ENCODE peak calls at places on chromosomes 5 and 9, in six cellular contexts. D is activated CD4-positive, alpha-beta T cell treated with anti-CD3 and anti-CD28 coated beads for 4 hours; V is IMR-90; M is NCI-H510A treated with DMSO at 0.1 percent for 48 hours; S is HCEC 1CT; E is AG09319. B is an unnamed sample.
A peak's percentile ranks its signal among the peaks of the same experiment; 100 is the strongest.

GRCh38 chr9:35070823-35071813 is 1.3 kb downstream of the VCP start:
- DNase-seq in V (peak; percentile 46), M (no peak), E (no peak), D (no peak), S (peak; percentile 19), B (no peak)

GRCh38 chr5:35853652-35854051 is 3.0 kb upstream of the IL7R start:
- DNase-seq in D (peak; percentile 61), V (no peak), S (no peak), E (no peak), M (no peak), B (no peak)

GRCh38 chr5:24547127-24547526 is 97.7 kb downstream of the CDH10 start:
- DNase-seq in E (no peak), V (no peak), S (no peak), M (peak; percentile 69), D (no peak), B (no peak)

GRCh38 chr9:87334366-87334765 is 163.3 kb upstream of the DAPK1 start:
- DNase-seq in E (no peak), M (no peak), D (no peak), S (no peak), V (no peak), B (no peak)

GRCh38 chr5:127871448-127872153 is 168.4 kb downstream of the CCDC192 start:
- DNase-seq in V (no peak), M (no peak), D (no peak), E (no peak), S (no peak), B (no peak)

GRCh38 chr5:32790411-32790951 is 79.4 kb downstream of the NPR3 start:
- DNase-seq in V (peak; percentile 61), D (no peak), E (no peak), S (peak; percentile 50), M (no peak), B (no peak)

GRCh38 chr5:122316652-122317051 is 4.6 kb downstream of the SNCAIP start:
- DNase-seq in M (peak; percentile 69), V (no peak), S (no peak), D (no peak), E (no peak), B (no peak)

GRCh38 chr9:135758056-135758455 is 56.1 kb downstream of the KCNT1 start:
- DNase-seq in E (no peak), S (no peak), M (no peak), V (no peak), D (no peak), B (no peak)

GRCh38 chr9:17005085-17005484 is 129.8 kb upstream of the CNTLN start:
- DNase-seq in D (no peak), S (peak; percentile 75), M (peak; percentile 1), V (peak; percentile 81), E (peak; percentile 69), B (no peak)

GRCh38 chr5:128487041-128487440 is 51.0 kb downstream of the FBN2 start:
- DNase-seq in S (peak; percentile 39), D (no peak), M (no peak), V (peak; percentile 38), E (no peak), B (no peak)

GRCh38 chr5:123881791-123882244 is 369.8 kb downstream of the CSNK1G3 start:
- DNase-seq in V (peak; percentile 34), E (no peak), S (no peak), M (no peak), D (no peak), B (no peak)

GRCh38 chr9:105656131-105656921 is 5.9 kb upstream of the TAL2 start:
- DNase-seq in D (no peak), V (no peak), S (no peak), E (no peak), M (peak; percentile 34), B (no peak)

GRCh38 chr5:37044120-37044519 is 167.6 kb downstream of the NIPBL start:
- DNase-seq in V (no peak), S (no peak), D (no peak), E (no peak), M (no peak), B (no peak)

GRCh38 chr9:97385626-97386264 is 26.2 kb upstream of the TDRD7 start:
- DNase-seq in V (no peak), M (no peak), D (no peak), E (no peak), S (no peak), B (peak; percentile 57)

GRCh38 chr9:13847270-13847669 is 466.7 kb downstream of the NFIB start:
- DNase-seq in D (no peak), V (no peak), M (no peak), E (no peak), S (no peak), B (no peak)

GRCh38 chr9:132164604-132165362 is 2.9 kb downstream of the NTNG2 start:
- DNase-seq in S (peak; percentile 69), D (no peak), E (no peak), M (no peak), V (no peak), B (no peak)

GRCh38 chr5:105956456-105957177 is 1714.1 kb downstream of the EFNA5 start:
- DNase-seq in M (no peak), D (no peak), V (peak; percentile 35), E (no peak), S (peak; percentile 31), B (no peak)

GRCh38 chr5:170537451-170538095 is 33.8 kb downstream of the KCNIP1 start:
- DNase-seq in M (no peak), E (no peak), D (no peak), S (no peak), V (no peak), B (peak; percentile 55)

GRCh38 chr5:88925692-88926490 is 42.9 kb upstream of the MEF2C start:
- DNase-seq in S (peak; percentile 17), E (no peak), D (no peak), M (no peak), V (peak; percentile 47), B (no peak)

GRCh38 chr9:80649001-80649420 is 1040.3 kb downstream of the TLE1 start:
- DNase-seq in E (peak; percentile 53), D (no peak), S (peak; percentile 88), V (peak; percentile 91), M (no peak), B (no peak)

GRCh38 chr5:43191740-43192557 is at the start of gene NIM1K:
- DNase-seq in S (peak; percentile 16), D (peak; percentile 16), E (no peak), M (peak; percentile 28), V (peak; percentile 27), B (peak; percentile 83)

GRCh38 chr5:143663872-143664271 is 148.1 kb upstream of the HMHB1 start:
- DNase-seq in D (no peak), S (no peak), E (no peak), M (no peak), V (no peak), B (no peak)

GRCh38 chr5:112350626-112351025 is 68.5 kb downstream of the EPB41L4A start:
- DNase-seq in D (no peak), S (no peak), V (no peak), M (no peak), E (no peak), B (no peak)

GRCh38 chr9:9352877-9353481 is 1259.8 kb downstream of the PTPRD start:
- DNase-seq in M (peak; percentile 17), V (no peak), S (no peak), D (no peak), E (no peak), B (no peak)

GRCh38 chr5:143791848-143792701 is 19.9 kb upstream of the HMHB1 start:
- DNase-seq in E (no peak), V (no peak), M (no peak), D (no peak), S (no peak), B (no peak)

GRCh38 chr5:14215901-14216300 is 72.8 kb downstream of the TRIO start:
- DNase-seq in M (no peak), V (no peak), S (no peak), D (no peak), E (no peak), B (no peak)

GRCh38 chr5:175460560-175460959 is 16.6 kb upstream of the DRD1 start:
- DNase-seq in D (no peak), M (no peak), E (no peak), S (no peak), V (no peak), B (no peak)

GRCh38 chr5:174576042-174576441 is 148.3 kb upstream of the MSX2 start:
- DNase-seq in V (no peak), D (no peak), E (no peak), M (no peak), S (no peak), B (peak; percentile 3)

GRCh38 chr9:77876091-77876490 is 155.5 kb downstream of the GNAQ start:
- DNase-seq in V (no peak), S (no peak), D (no peak), E (no peak), M (no peak), B (no peak)

GRCh38 chr9:136944094-136944518 is 432 bp downstream of the FBXW5 start:
- DNase-seq in S (peak; percentile 56), D (peak; percentile 25), M (no peak), E (peak; percentile 32), V (peak; percentile 55), B (no peak)

GRCh38 chr9:114284316-114285060 is 38.4 kb upstream of the ORM1 start:
- DNase-seq in E (no peak), V (no peak), M (no peak), S (no peak), D (no peak), B (peak; percentile 75)